ENCODE peak calls at places on chromosomes 16 and 17, in six cellular contexts. F is GM13977; J is cardiac septum; U is HT1080; B is activated naive CD4-positive, alpha-beta T cell; G is GDM1. V is an unnamed sample.

GRCh38 chr17:80107231-80108021 is 6.0 kb downstream of the GAA start:
- DNase-seq in F (no peak), J (peak), U (no peak), B (no peak), G (no peak), V (no peak)

GRCh38 chr16:24670623-24671454 is 58.6 kb upstream of the TNRC6A start:
- DNase-seq in F (peak), J (peak), U (peak), B (no peak), G (no peak), V (peak)

GRCh38 chr16:75011634-75012307 is 12.9 kb downstream of the ZNRF1 start:
- DNase-seq in F (peak), J (no peak), U (peak), B (no peak), G (no peak), V (no peak)

GRCh38 chr16:87417511-87417910 is 25.4 kb downstream of the MAP1LC3B start:
- DNase-seq in F (no peak), J (no peak), U (no peak), B (no peak), G (no peak), V (peak)

GRCh38 chr17:17722081-17722905 is 41.0 kb downstream of the RAI1 start:
- DNase-seq in F (peak), J (no peak), U (no peak), B (no peak), G (no peak), V (peak)

GRCh38 chr17:63117431-63117830 is 151.4 kb downstream of the TANC2 start:
- DNase-seq in F (no peak), J (no peak), U (no peak), B (no peak), G (no peak), V (no peak)

GRCh38 chr17:66727634-66728570 is 107.0 kb upstream of the CACNG5 start:
- DNase-seq in F (peak), J (no peak), U (peak), B (peak), G (peak), V (peak)

GRCh38 chr17:83183951-83184506 is 104.6 kb downstream of the METRNL start:
- DNase-seq in F (no peak), J (peak), U (no peak), B (no peak), G (no peak), V (peak)

GRCh38 chr17:34706029-34706428 is 126.6 kb downstream of the TMEM132E start:
- DNase-seq in F (no peak), J (no peak), U (no peak), B (no peak), G (no peak), V (no peak)

GRCh38 chr16:74871608-74872007 is 97.0 kb upstream of the FA2H start:
- DNase-seq in F (no peak), J (no peak), U (no peak), B (no peak), G (no peak), V (no peak)

GRCh38 chr16:29837833-29838232 is 17.6 kb downstream of the MVP start:
- DNase-seq in F (no peak), J (no peak), U (no peak), B (no peak), G (no peak), V (no peak)

GRCh38 chr17:73521376-73521775 is 122.9 kb downstream of the SDK2 start:
- DNase-seq in F (no peak), J (no peak), U (no peak), B (no peak), G (no peak), V (no peak)

GRCh38 chr17:31758646-31759045 is 100.4 kb downstream of the COPRS start:
- DNase-seq in F (no peak), J (no peak), U (no peak), B (no peak), G (no peak), V (no peak)

GRCh38 chr16:51839697-51840462 is 688.8 kb upstream of the SALL1 start:
- DNase-seq in F (no peak), J (no peak), U (peak), B (no peak), G (no peak), V (no peak)

GRCh38 chr16:57592591-57593003 is 35.8 kb upstream of the ADGRG1 start:
- DNase-seq in F (no peak), J (no peak), U (no peak), B (peak), G (peak), V (no peak)

GRCh38 chr17:33209671-33210070 is 83.4 kb downstream of the ASIC2 start:
- DNase-seq in F (no peak), J (no peak), U (no peak), B (no peak), G (no peak), V (no peak)

GRCh38 chr16:19374402-19374801 is 43.3 kb upstream of the TMC5 start:
- DNase-seq in F (no peak), J (no peak), U (no peak), B (no peak), G (no peak), V (no peak)

GRCh38 chr16:75225092-75225491 is 6.3 kb downstream of the CTRB1 start:
- DNase-seq in F (no peak), J (no peak), U (no peak), B (no peak), G (no peak), V (no peak)

GRCh38 chr16:89811321-89811720 is 5.1 kb downstream of the FANCA start:
- DNase-seq in F (no peak), J (no peak), U (no peak), B (no peak), G (no peak), V (no peak)

GRCh38 chr17:37121616-37122015 is 172.9 kb downstream of the AATF start:
- DNase-seq in F (no peak), J (no peak), U (no peak), B (no peak), G (no peak), V (no peak)

GRCh38 chr16:57318240-57318970 is 33.9 kb upstream of the PLLP start:
- DNase-seq in F (no peak), J (no peak), U (no peak), B (no peak), G (no peak), V (no peak)

GRCh38 chr16:84526794-84527485 is 22.5 kb upstream of the MEAK7 start:
- DNase-seq in F (no peak), J (no peak), U (no peak), B (no peak), G (no peak), V (no peak)

GRCh38 chr17:2084129-2084765 is 29.3 kb downstream of the HIC1 start:
- DNase-seq in F (no peak), J (no peak), U (no peak), B (no peak), G (no peak), V (no peak)

GRCh38 chr16:5509794-5510193 is 412.2 kb upstream of the EEF2KMT start:
- DNase-seq in F (no peak), J (no peak), U (no peak), B (no peak), G (no peak), V (no peak)

GRCh38 chr16:54657709-54658102 is 273.0 kb upstream of the IRX5 start:
- DNase-seq in F (no peak), J (no peak), U (no peak), B (no peak), G (no peak), V (no peak)

GRCh38 chr16:88005148-88005547 is 53.9 kb downstream of the BANP start:
- DNase-seq in F (no peak), J (peak), U (no peak), B (no peak), G (no peak), V (no peak)

GRCh38 chr17:55314784-55315491 is 50.2 kb downstream of the HLF start:
- DNase-seq in F (no peak), J (no peak), U (no peak), B (no peak), G (no peak), V (no peak)

GRCh38 chr17:80005360-80006338 is 30.0 kb downstream of the TBC1D16 start:
- DNase-seq in F (peak), J (no peak), U (peak), B (peak), G (no peak), V (peak)

GRCh38 chr16:31094088-31094423 is 541 bp downstream of the VKORC1 start:
- DNase-seq in F (no peak), J (no peak), U (no peak), B (no peak), G (no peak), V (no peak)

GRCh38 chr16:31508706-31509523 is 724 bp upstream of the RUSF1 start:
- DNase-seq in F (no peak), J (no peak), U (peak), B (no peak), G (no peak), V (no peak)

V was measured in posterior cingulate gyrus.